ENCODE peak calls at places on chromosomes 6 and 20, in eight cellular contexts. One of them, this sample, is unnamed.

GRCh38 chr20:53161473-53161872 is 189.3 kb downstream of the TSHZ2 start:
- DNase-seq in heart right ventricle: no peak
- DNase-seq in fibroblast of pulmonary artery: no peak
- DNase-seq in IMR-90: no peak
- DNase-seq in left ventricle myocardium inferior: no peak
- DNase-seq in stomach: no peak
- DNase-seq in mammary epithelial cell: peak; percentile 71
- DNase-seq in natural killer cell: no peak
- DNase-seq in this sample: no peak

GRCh38 chr6:34414999-34415858 is 10.6 kb downstream of the RPS10 start:
- DNase-seq in heart right ventricle: peak; percentile 75
- DNase-seq in fibroblast of pulmonary artery: peak; percentile 88
- DNase-seq in IMR-90: peak; percentile 65
- DNase-seq in left ventricle myocardium inferior: no peak
- DNase-seq in stomach: peak; percentile 58
- DNase-seq in mammary epithelial cell: peak; percentile 50
- DNase-seq in natural killer cell: no peak
- DNase-seq in this sample: peak; percentile 68

GRCh38 chr6:133854167-133854632 is 34.7 kb upstream of the TCF21 start:
- DNase-seq in heart right ventricle: no peak
- DNase-seq in fibroblast of pulmonary artery: no peak
- DNase-seq in IMR-90: no peak
- DNase-seq in left ventricle myocardium inferior: no peak
- DNase-seq in stomach: no peak
- DNase-seq in mammary epithelial cell: no peak
- DNase-seq in natural killer cell: no peak
- DNase-seq in this sample: no peak

GRCh38 chr20:60900581-60900980 is 351.5 kb upstream of the CDH4 start:
- DNase-seq in heart right ventricle: no peak
- DNase-seq in fibroblast of pulmonary artery: no peak
- DNase-seq in IMR-90: no peak
- DNase-seq in left ventricle myocardium inferior: no peak
- DNase-seq in stomach: no peak
- DNase-seq in mammary epithelial cell: no peak
- DNase-seq in natural killer cell: no peak
- DNase-seq in this sample: no peak

GRCh38 chr6:150844371-150844770 is 21.1 kb upstream of the MTHFD1L start:
- DNase-seq in heart right ventricle: no peak
- DNase-seq in fibroblast of pulmonary artery: no peak
- DNase-seq in IMR-90: no peak
- DNase-seq in left ventricle myocardium inferior: no peak
- DNase-seq in stomach: no peak
- DNase-seq in mammary epithelial cell: no peak
- DNase-seq in natural killer cell: no peak
- DNase-seq in this sample: no peak

GRCh38 chr6:119261944-119262284 is 87.6 kb downstream of the MAN1A1 start:
- DNase-seq in heart right ventricle: no peak
- DNase-seq in fibroblast of pulmonary artery: no peak
- DNase-seq in IMR-90: no peak
- DNase-seq in left ventricle myocardium inferior: no peak
- DNase-seq in stomach: no peak
- DNase-seq in mammary epithelial cell: no peak
- DNase-seq in natural killer cell: no peak
- DNase-seq in this sample: no peak

GRCh38 chr6:140897804-140898573 is 1234.7 kb upstream of the GJE1 start:
- DNase-seq in heart right ventricle: peak; percentile 14
- DNase-seq in fibroblast of pulmonary artery: no peak
- DNase-seq in IMR-90: no peak
- DNase-seq in left ventricle myocardium inferior: no peak
- DNase-seq in stomach: no peak
- DNase-seq in mammary epithelial cell: no peak
- DNase-seq in natural killer cell: no peak
- DNase-seq in this sample: no peak

GRCh38 chr6:17278289-17279061 is 2.7 kb upstream of the RBM24 start:
- DNase-seq in heart right ventricle: no peak
- DNase-seq in fibroblast of pulmonary artery: peak; percentile 59
- DNase-seq in IMR-90: peak; percentile 64
- DNase-seq in left ventricle myocardium inferior: no peak
- DNase-seq in stomach: no peak
- DNase-seq in mammary epithelial cell: peak; percentile 39
- DNase-seq in natural killer cell: no peak
- DNase-seq in this sample: peak; percentile 34

GRCh38 chr6:74851598-74851997 is 354.3 kb downstream of the COL12A1 start:
- DNase-seq in heart right ventricle: no peak
- DNase-seq in fibroblast of pulmonary artery: peak; percentile 62
- DNase-seq in IMR-90: peak; percentile 60
- DNase-seq in left ventricle myocardium inferior: no peak
- DNase-seq in stomach: no peak
- DNase-seq in mammary epithelial cell: no peak
- DNase-seq in natural killer cell: no peak
- DNase-seq in this sample: peak; percentile 26

GRCh38 chr20:39044501-39044900 is 82.4 kb downstream of the DHX35 start:
- DNase-seq in heart right ventricle: no peak
- DNase-seq in fibroblast of pulmonary artery: no peak
- DNase-seq in IMR-90: no peak
- DNase-seq in left ventricle myocardium inferior: no peak
- DNase-seq in stomach: no peak
- DNase-seq in mammary epithelial cell: no peak
- DNase-seq in natural killer cell: no peak
- DNase-seq in this sample: no peak

GRCh38 chr6:109690373-109690739 is 646 bp downstream of the AK9 start:
- DNase-seq in heart right ventricle: peak; percentile 32
- DNase-seq in fibroblast of pulmonary artery: no peak
- DNase-seq in IMR-90: no peak
- DNase-seq in left ventricle myocardium inferior: peak; percentile 41
- DNase-seq in stomach: peak; percentile 76
- DNase-seq in mammary epithelial cell: no peak
- DNase-seq in natural killer cell: peak; percentile 43
- DNase-seq in this sample: no peak

GRCh38 chr6:148548749-148549140 is 198.1 kb upstream of the UST start:
- DNase-seq in heart right ventricle: no peak
- DNase-seq in fibroblast of pulmonary artery: no peak
- DNase-seq in IMR-90: no peak
- DNase-seq in left ventricle myocardium inferior: no peak
- DNase-seq in stomach: no peak
- DNase-seq in mammary epithelial cell: no peak
- DNase-seq in natural killer cell: no peak
- DNase-seq in this sample: no peak

GRCh38 chr6:157265630-157266029 is 57.7 kb downstream of the TMEM242 start:
- DNase-seq in heart right ventricle: no peak
- DNase-seq in fibroblast of pulmonary artery: no peak
- DNase-seq in IMR-90: no peak
- DNase-seq in left ventricle myocardium inferior: no peak
- DNase-seq in stomach: no peak
- DNase-seq in mammary epithelial cell: no peak
- DNase-seq in natural killer cell: no peak
- DNase-seq in this sample: no peak

GRCh38 chr20:58372836-58373235 is 16.2 kb upstream of the VAPB start:
- DNase-seq in heart right ventricle: no peak
- DNase-seq in fibroblast of pulmonary artery: no peak
- DNase-seq in IMR-90: no peak
- DNase-seq in left ventricle myocardium inferior: no peak
- DNase-seq in stomach: no peak
- DNase-seq in mammary epithelial cell: no peak
- DNase-seq in natural killer cell: no peak
- DNase-seq in this sample: no peak

GRCh38 chr6:51936536-51936935 is 150.9 kb downstream of the PKHD1 start:
- DNase-seq in heart right ventricle: no peak
- DNase-seq in fibroblast of pulmonary artery: no peak
- DNase-seq in IMR-90: no peak
- DNase-seq in left ventricle myocardium inferior: no peak
- DNase-seq in stomach: no peak
- DNase-seq in mammary epithelial cell: no peak
- DNase-seq in natural killer cell: no peak
- DNase-seq in this sample: no peak

GRCh38 chr6:23413327-23414203 is 712.5 kb upstream of the NRSN1 start:
- DNase-seq in heart right ventricle: no peak
- DNase-seq in fibroblast of pulmonary artery: peak; percentile 25
- DNase-seq in IMR-90: peak; percentile 66
- DNase-seq in left ventricle myocardium inferior: no peak
- DNase-seq in stomach: no peak
- DNase-seq in mammary epithelial cell: no peak
- DNase-seq in natural killer cell: no peak
- DNase-seq in this sample: no peak

GRCh38 chr6:46129301-46129633 is 522 bp upstream of the ENPP4 start:
- DNase-seq in heart right ventricle: no peak
- DNase-seq in fibroblast of pulmonary artery: no peak
- DNase-seq in IMR-90: no peak
- DNase-seq in left ventricle myocardium inferior: no peak
- DNase-seq in stomach: no peak
- DNase-seq in mammary epithelial cell: no peak
- DNase-seq in natural killer cell: no peak
- DNase-seq in this sample: no peak

GRCh38 chr6:111788779-111789276 is 84.4 kb downstream of the FYN start:
- DNase-seq in heart right ventricle: no peak
- DNase-seq in fibroblast of pulmonary artery: peak; percentile 51
- DNase-seq in IMR-90: no peak
- DNase-seq in left ventricle myocardium inferior: no peak
- DNase-seq in stomach: no peak
- DNase-seq in mammary epithelial cell: no peak
- DNase-seq in natural killer cell: no peak
- DNase-seq in this sample: no peak

GRCh38 chr20:38726849-38727601 is 2.7 kb downstream of the SLC32A1 start:
- DNase-seq in heart right ventricle: no peak
- DNase-seq in fibroblast of pulmonary artery: peak; percentile 18
- DNase-seq in IMR-90: no peak
- DNase-seq in left ventricle myocardium inferior: no peak
- DNase-seq in stomach: no peak
- DNase-seq in mammary epithelial cell: no peak
- DNase-seq in natural killer cell: peak; percentile 49
- DNase-seq in this sample: no peak

GRCh38 chr20:62143976-62144825 is 632 bp downstream of the SS18L1 start:
- DNase-seq in heart right ventricle: peak; percentile 60
- DNase-seq in fibroblast of pulmonary artery: peak; percentile 68
- DNase-seq in IMR-90: peak; percentile 60
- DNase-seq in left ventricle myocardium inferior: peak; percentile 66
- DNase-seq in stomach: peak; percentile 57
- DNase-seq in mammary epithelial cell: peak; percentile 64
- DNase-seq in natural killer cell: peak; percentile 35
- DNase-seq in this sample: peak; percentile 65

GRCh38 chr6:14079433-14079832 is 38.1 kb upstream of the CD83 start:
- DNase-seq in heart right ventricle: peak; percentile 28
- DNase-seq in fibroblast of pulmonary artery: peak; percentile 29
- DNase-seq in IMR-90: peak; percentile 53
- DNase-seq in left ventricle myocardium inferior: peak; percentile 47
- DNase-seq in stomach: no peak
- DNase-seq in mammary epithelial cell: peak; percentile 85
- DNase-seq in natural killer cell: no peak
- DNase-seq in this sample: no peak
- TF ChIP-seq CTCF in heart right ventricle: no peak
- TF ChIP-seq CTCF in fibroblast of pulmonary artery: no peak
- TF ChIP-seq CTCF in IMR-90: no peak
- TF ChIP-seq CTCF in left ventricle myocardium inferior: no peak
- TF ChIP-seq CTCF in stomach: no peak
- TF ChIP-seq CTCF in mammary epithelial cell: no peak
- TF ChIP-seq CTCF in natural killer cell: no peak
- TF ChIP-seq CTCF in this sample: no peak

DNA sequence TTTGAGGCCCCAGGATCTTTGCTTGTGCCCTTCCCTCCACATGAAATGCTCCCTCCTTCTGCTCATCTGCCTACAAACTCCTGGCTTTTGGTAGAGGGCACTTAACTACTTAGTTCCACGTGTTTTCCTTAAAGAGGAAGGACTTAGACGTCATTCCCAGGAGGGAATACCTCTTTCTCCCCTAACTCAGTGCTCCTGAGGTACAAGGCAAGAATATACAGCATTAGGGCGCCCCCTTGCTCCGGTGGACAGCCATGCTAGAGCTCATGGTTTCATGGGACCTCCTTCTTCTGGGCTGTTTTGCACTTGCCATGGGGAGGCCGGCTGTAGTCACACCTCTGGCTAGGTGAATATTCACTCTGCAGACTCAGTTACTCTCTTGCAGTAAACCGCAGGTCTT is 93.8 kb upstream of the LY86 start:
- DNase-seq in heart right ventricle: peak; percentile 55
- DNase-seq in fibroblast of pulmonary artery: no peak
- DNase-seq in IMR-90: no peak
- DNase-seq in left ventricle myocardium inferior: peak; percentile 60
- DNase-seq in stomach: peak; percentile 35
- DNase-seq in mammary epithelial cell: peak; percentile 39
- DNase-seq in natural killer cell: no peak
- DNase-seq in this sample: peak; percentile 82
- TF ChIP-seq CTCF in heart right ventricle: peak; percentile 54
- TF ChIP-seq CTCF in fibroblast of pulmonary artery: no peak
- TF ChIP-seq CTCF in IMR-90: no peak
- TF ChIP-seq CTCF in left ventricle myocardium inferior: peak; percentile 72
- TF ChIP-seq CTCF in stomach: no peak
- TF ChIP-seq CTCF in mammary epithelial cell: peak; percentile 62
- TF ChIP-seq CTCF in natural killer cell: peak; percentile 22
- TF ChIP-seq CTCF in this sample: peak; percentile 69

GRCh38 chr20:30286157-30286556 is 971.3 kb upstream of the DEFB115 start:
- DNase-seq in heart right ventricle: no peak
- DNase-seq in fibroblast of pulmonary artery: no peak
- DNase-seq in IMR-90: no peak
- DNase-seq in left ventricle myocardium inferior: no peak
- DNase-seq in stomach: peak; percentile 40
- DNase-seq in mammary epithelial cell: no peak
- DNase-seq in natural killer cell: no peak
- DNase-seq in this sample: no peak
- TF ChIP-seq CTCF in heart right ventricle: no peak
- TF ChIP-seq CTCF in fibroblast of pulmonary artery: no peak
- TF ChIP-seq CTCF in IMR-90: no peak
- TF ChIP-seq CTCF in left ventricle myocardium inferior: no peak
- TF ChIP-seq CTCF in stomach: peak; percentile 36
- TF ChIP-seq CTCF in mammary epithelial cell: no peak
- TF ChIP-seq CTCF in natural killer cell: no peak
- TF ChIP-seq CTCF in this sample: no peak

DNA sequence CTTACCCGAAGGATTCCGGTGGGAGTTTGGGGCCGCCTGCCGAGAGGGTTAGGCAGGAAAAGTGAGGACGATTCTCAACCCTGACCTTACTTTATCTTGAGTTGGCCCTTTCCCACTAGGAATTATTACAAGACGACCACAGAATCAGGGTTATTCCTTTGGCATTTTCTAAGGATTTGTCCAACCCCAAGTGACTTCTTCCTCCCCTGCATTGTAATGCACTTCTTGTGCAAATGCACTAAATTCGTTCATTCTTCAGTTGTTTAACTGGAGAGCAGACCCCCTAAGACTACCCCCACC is 411 bp upstream of the TMEM217 start:
- DNase-seq in heart right ventricle: no peak
- DNase-seq in fibroblast of pulmonary artery: no peak
- DNase-seq in IMR-90: no peak
- DNase-seq in left ventricle myocardium inferior: no peak
- DNase-seq in stomach: no peak
- DNase-seq in mammary epithelial cell: no peak
- DNase-seq in natural killer cell: no peak
- DNase-seq in this sample: no peak
- TF ChIP-seq CTCF in heart right ventricle: no peak
- TF ChIP-seq CTCF in fibroblast of pulmonary artery: no peak
- TF ChIP-seq CTCF in IMR-90: no peak
- TF ChIP-seq CTCF in left ventricle myocardium inferior: no peak
- TF ChIP-seq CTCF in stomach: no peak
- TF ChIP-seq CTCF in mammary epithelial cell: no peak
- TF ChIP-seq CTCF in natural killer cell: no peak
- TF ChIP-seq CTCF in this sample: no peak

DNA sequence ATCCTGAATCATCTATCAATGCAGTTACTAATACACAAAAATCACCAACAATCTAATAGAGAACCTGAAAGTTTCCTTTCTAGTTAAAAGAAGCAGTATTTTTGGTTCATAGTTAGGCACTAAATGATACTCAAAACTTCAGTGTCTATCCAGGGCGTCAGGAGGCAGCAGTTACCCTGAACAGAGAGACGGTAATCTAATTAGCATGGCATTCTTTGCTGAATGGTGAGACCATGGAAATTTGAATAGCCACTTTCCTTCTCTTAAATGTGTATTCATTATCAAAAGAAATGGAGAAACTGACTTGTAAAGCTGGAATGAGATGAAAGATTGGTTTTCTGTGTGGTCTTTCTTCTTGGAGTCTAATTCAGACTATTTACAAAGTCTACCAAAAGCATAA is 146.6 kb upstream of the BMP5 start:
- DNase-seq in heart right ventricle: no peak
- DNase-seq in fibroblast of pulmonary artery: no peak
- DNase-seq in IMR-90: no peak
- DNase-seq in left ventricle myocardium inferior: no peak
- DNase-seq in stomach: no peak
- DNase-seq in mammary epithelial cell: no peak
- DNase-seq in natural killer cell: no peak
- DNase-seq in this sample: no peak
- TF ChIP-seq CTCF in heart right ventricle: no peak
- TF ChIP-seq CTCF in fibroblast of pulmonary artery: peak; percentile 5
- TF ChIP-seq CTCF in IMR-90: peak; percentile 14
- TF ChIP-seq CTCF in left ventricle myocardium inferior: no peak
- TF ChIP-seq CTCF in stomach: no peak
- TF ChIP-seq CTCF in mammary epithelial cell: no peak
- TF ChIP-seq CTCF in natural killer cell: no peak
- TF ChIP-seq CTCF in this sample: no peak